ENCODE peak calls at places on chromosomes 6 and 20, in eight cellular contexts. I is choroid plexus epithelial cell, V is heart right ventricle, D is HFFc6, C is HL-60, H is left lung, E is psoas muscle, R is heart left ventricle. M is an unnamed sample.

GRCh38 chr20:56765172-56766073 is 136.3 kb downstream of the TFAP2C start:
- DNase-seq in I (no peak), V (no peak), D (no peak), C (no peak), H (no peak), E (no peak), R (no peak), M (no peak)

GRCh38 chr20:50560867-50561266 is 50.7 kb downstream of the PTPN1 start:
- DNase-seq in I (no peak), V (no peak), D (no peak), C (no peak), H (no peak), E (no peak), R (no peak), M (no peak)

GRCh38 chr6:21037453-21037852 is 503.2 kb downstream of the CDKAL1 start:
- DNase-seq in I (no peak), V (no peak), D (no peak), C (no peak), H (no peak), E (no peak), R (no peak), M (no peak)

GRCh38 chr6:89356644-89357043 is 4.1 kb upstream of the UBE2J1 start:
- DNase-seq in I (no peak), V (no peak), D (no peak), C (no peak), H (no peak), E (no peak), R (no peak), M (no peak)

GRCh38 chr20:57131601-57132391 is 134.6 kb downstream of the BMP7 start:
- DNase-seq in I (no peak), V (no peak), D (no peak), C (no peak), H (no peak), E (no peak), R (no peak), M (no peak)

GRCh38 chr6:130421567-130421966 is 55.8 kb downstream of the TMEM200A start:
- DNase-seq in I (peak), V (no peak), D (peak), C (no peak), H (no peak), E (no peak), R (no peak), M (no peak)

GRCh38 chr6:164690702-164691500 is 618.5 kb downstream of the C6orf118 start:
- DNase-seq in I (no peak), V (no peak), D (no peak), C (no peak), H (no peak), E (no peak), R (no peak), M (no peak)

GRCh38 chr20:13458860-13459451 is 179.8 kb downstream of the TASP1 start:
- DNase-seq in I (peak), V (no peak), D (peak), C (no peak), H (no peak), E (no peak), R (no peak), M (no peak)

GRCh38 chr6:153564803-153565202 is 433.7 kb upstream of the RGS17 start:
- DNase-seq in I (peak), V (no peak), D (no peak), C (no peak), H (no peak), E (no peak), R (no peak), M (no peak)

GRCh38 chr20:3803289-3803688 is 7.2 kb downstream of the CDC25B start:
- DNase-seq in I (no peak), V (no peak), D (no peak), C (no peak), H (peak), E (no peak), R (no peak), M (no peak)

GRCh38 chr6:158376650-158377081 is 64.4 kb downstream of the TULP4 start:
- DNase-seq in I (no peak), V (no peak), D (peak), C (no peak), H (no peak), E (peak), R (no peak), M (no peak)

GRCh38 chr6:162124710-162125435 is 602.7 kb downstream of the PRKN start:
- DNase-seq in I (no peak), V (no peak), D (no peak), C (no peak), H (no peak), E (no peak), R (no peak), M (no peak)

GRCh38 chr6:56040271-56040670 is 164.9 kb upstream of the BMP5 start:
- DNase-seq in I (peak), V (no peak), D (no peak), C (peak), H (no peak), E (no peak), R (no peak), M (no peak)

GRCh38 chr20:53071833-53072232 is 99.7 kb downstream of the TSHZ2 start:
- DNase-seq in I (no peak), V (no peak), D (no peak), C (no peak), H (no peak), E (no peak), R (no peak), M (no peak)

GRCh38 chr6:57064809-57065208 is 18.3 kb downstream of the KIAA1586 start:
- DNase-seq in I (peak), V (no peak), D (peak), C (no peak), H (no peak), E (no peak), R (no peak), M (no peak)

GRCh38 chr6:126535585-126535984 is 195.7 kb downstream of the CENPW start:
- DNase-seq in I (peak), V (no peak), D (no peak), C (no peak), H (no peak), E (no peak), R (no peak), M (no peak)

GRCh38 chr6:146997062-146997461 is 207.2 kb upstream of the STXBP5 start:
- DNase-seq in I (peak), V (no peak), D (peak), C (no peak), H (no peak), E (no peak), R (no peak), M (no peak)

GRCh38 chr6:132456700-132457143 is 55.4 kb upstream of the MOXD1 start:
- DNase-seq in I (no peak), V (peak), D (peak), C (peak), H (peak), E (peak), R (peak), M (no peak)

GRCh38 chr6:82178084-82178758 is 69.3 kb downstream of the IBTK start:
- DNase-seq in I (peak), V (no peak), D (peak), C (no peak), H (no peak), E (no peak), R (no peak), M (no peak)

GRCh38 chr6:91731939-91732338 is 1145.1 kb upstream of the MAP3K7 start:
- DNase-seq in I (no peak), V (no peak), D (no peak), C (no peak), H (no peak), E (no peak), R (no peak), M (no peak)

GRCh38 chr6:138346302-138347195 is 31.2 kb upstream of the SMIM28 start:
- DNase-seq in I (peak), V (no peak), D (no peak), C (no peak), H (no peak), E (no peak), R (no peak), M (no peak)

GRCh38 chr6:3190056-3190455 is 32.7 kb upstream of the TUBB2A start:
- DNase-seq in I (no peak), V (no peak), D (no peak), C (no peak), H (no peak), E (no peak), R (no peak), M (no peak)

GRCh38 chr6:39153766-39154397 is 38.9 kb upstream of the SAYSD1 start:
- DNase-seq in I (no peak), V (no peak), D (no peak), C (no peak), H (no peak), E (no peak), R (no peak), M (no peak)

GRCh38 chr20:62133864-62134263 is 9.3 kb downstream of the PSMA7 start:
- DNase-seq in I (no peak), V (no peak), D (no peak), C (no peak), H (no peak), E (no peak), R (peak), M (no peak)
- TF ChIP-seq CTCF in I (peak), V (peak), D (peak), C (peak), H (no peak), E (no peak), R (no peak), M (no peak)

DNA sequence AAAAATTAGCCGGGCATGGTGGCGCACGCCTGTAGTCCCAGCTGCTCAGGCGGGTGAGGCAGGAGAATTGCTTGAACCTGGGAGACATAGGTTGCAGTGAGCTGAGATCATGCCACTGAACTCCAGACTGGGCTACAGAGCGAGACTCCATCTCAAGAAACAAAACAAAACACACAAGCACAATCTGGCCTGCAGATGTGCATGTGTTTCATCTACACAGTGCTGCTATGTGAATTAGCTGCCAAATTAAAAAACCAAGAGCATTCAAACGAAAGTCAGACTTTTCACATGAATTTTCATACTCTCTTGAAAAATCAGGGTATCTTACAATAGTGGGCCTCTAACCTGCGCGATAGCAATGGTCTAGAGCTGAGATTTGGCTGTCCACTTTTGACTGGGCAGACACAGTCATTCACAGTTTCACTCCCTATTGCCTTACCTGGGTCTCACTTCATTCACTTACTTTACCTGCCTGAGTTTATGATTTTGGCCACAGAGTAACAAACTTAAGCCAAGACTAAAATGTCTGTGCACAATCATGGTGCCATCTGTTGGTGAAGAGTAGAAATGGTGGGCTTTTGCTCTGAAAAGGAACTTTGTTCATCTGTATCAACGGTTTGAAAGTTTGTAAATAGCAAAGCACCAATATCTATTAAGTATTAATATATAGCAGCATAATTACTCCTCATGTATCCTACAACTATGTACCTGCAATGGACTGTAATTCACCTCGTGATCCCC is 138.4 kb upstream of the UST start:
- DNase-seq in I (peak), V (no peak), D (peak), C (no peak), H (no peak), E (no peak), R (no peak), M (no peak)
- TF ChIP-seq CTCF in I (peak), V (peak), D (peak), C (peak), H (peak), E (peak), R (no peak), M (no peak)

GRCh38 chr6:72621243-72622093 is at the start of gene KCNQ5:
- DNase-seq in I (peak), V (no peak), D (peak), C (no peak), H (no peak), E (peak), R (peak), M (no peak)

GRCh38 chr6:72623808-72624207 is 1.9 kb downstream of the KCNQ5 start:
- DNase-seq in I (no peak), V (no peak), D (no peak), C (no peak), H (no peak), E (no peak), R (no peak), M (no peak)

GRCh38 chr6:72626126-72626525 is 4.3 kb downstream of the KCNQ5 start:
- DNase-seq in I (no peak), V (no peak), D (no peak), C (no peak), H (no peak), E (no peak), R (no peak), M (no peak)

GRCh38 chr6:72622094-72622540 is 253 bp downstream of the KCNQ5 start:
- DNase-seq in I (peak), V (peak), D (peak), C (no peak), H (peak), E (peak), R (peak), M (no peak)

DNA sequence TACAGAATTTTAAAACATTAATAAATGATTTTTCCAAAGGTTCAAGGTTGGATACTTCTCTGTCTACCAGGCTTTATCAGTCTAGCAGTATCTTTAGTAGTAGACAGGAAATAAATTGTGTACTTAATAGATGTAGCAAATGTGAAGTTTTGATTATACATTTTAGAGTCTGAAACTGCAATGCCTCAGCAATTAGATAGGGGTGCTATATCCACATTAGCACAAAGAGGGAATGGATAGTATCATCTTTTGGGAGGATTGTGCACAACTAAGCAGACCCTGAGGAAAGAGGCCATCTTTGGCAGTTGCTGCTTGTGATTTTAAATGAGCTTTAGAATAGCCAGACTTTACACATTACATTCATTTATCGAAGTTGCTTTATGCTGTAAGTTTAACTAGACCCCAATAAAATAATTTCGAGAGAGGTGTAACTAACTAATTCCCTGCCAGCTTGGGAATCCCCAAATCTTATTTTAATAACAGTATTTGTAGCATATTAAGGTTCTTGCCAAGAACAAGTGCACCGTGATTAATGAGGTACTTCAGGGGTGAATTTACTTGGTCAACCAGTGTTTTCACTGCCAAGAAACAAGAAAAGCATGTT is 2.8 kb downstream of the KCNQ5 start:
- DNase-seq in I (peak), V (no peak), D (peak), C (no peak), H (no peak), E (no peak), R (no peak), M (no peak)
- TF ChIP-seq CTCF in I (peak), V (peak), D (peak), C (peak), H (peak), E (peak), R (peak), M (no peak)

GRCh38 chr20:24962510-24962909 is 13.4 kb downstream of the CST7 start:
- DNase-seq in I (no peak), V (no peak), D (no peak), C (no peak), H (no peak), E (no peak), R (no peak), M (no peak)
- TF ChIP-seq CTCF in I (no peak), V (no peak), D (no peak), C (no peak), H (no peak), E (no peak), R (no peak), M (no peak)

DNA sequence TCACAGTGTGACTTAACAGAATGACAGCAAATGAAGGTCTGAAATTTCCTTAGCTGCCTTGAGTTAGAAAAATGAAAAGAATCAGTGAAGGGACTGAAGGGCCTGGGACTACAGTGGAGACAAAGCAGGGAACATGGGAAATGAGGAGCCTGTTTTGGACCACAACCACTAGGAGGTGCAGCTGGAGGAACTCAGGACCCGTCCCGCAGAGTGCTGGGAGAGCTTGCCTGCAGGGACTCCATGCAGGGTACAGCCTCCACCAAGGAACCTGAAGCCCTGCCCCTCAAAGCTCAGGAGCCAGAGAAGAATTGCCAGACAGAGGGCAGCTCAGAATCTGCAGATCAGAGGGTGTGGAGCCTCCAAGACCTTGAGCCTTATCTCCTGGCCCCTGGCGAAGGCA is 50.7 kb downstream of the LRFN2 start:
- DNase-seq in I (peak), V (no peak), D (peak), C (no peak), H (no peak), E (no peak), R (no peak), M (no peak)
- TF ChIP-seq CTCF in I (peak), V (no peak), D (peak), C (no peak), H (no peak), E (no peak), R (no peak), M (no peak)

M was measured in omental fat pad.